ENCODE peak calls at places on chromosome 12, in seven cellular contexts. One of them, this sample, is unnamed.

GRCh38 chr12:40534828-40535227 is 157.4 kb upstream of the CNTN1 start:
- DNase-seq in activated T-cell treated with anti-CD3 and anti-CD28 coated beads for 1 hour: no peak
- DNase-seq in stimulated activated CD8-positive, alpha-beta memory T cell treated with anti-CD3 and anti-CD28 coated beads, Interleukin-15, amount 100 ng/mL, for 24 hours: no peak
- DNase-seq in nephron progenitor cell: no peak
- DNase-seq in HT-29: no peak
- DNase-seq in AML-193: no peak
- DNase-seq in NCI-H748 treated with DMSO at 0.1 percent for 48 hours: no peak
- DNase-seq in this sample: no peak

GRCh38 chr12:92533280-92533890 is 169.4 kb upstream of the PLEKHG7 start:
- DNase-seq in activated T-cell treated with anti-CD3 and anti-CD28 coated beads for 1 hour: no peak
- DNase-seq in stimulated activated CD8-positive, alpha-beta memory T cell treated with anti-CD3 and anti-CD28 coated beads, Interleukin-15, amount 100 ng/mL, for 24 hours: no peak
- DNase-seq in nephron progenitor cell: no peak
- DNase-seq in HT-29: no peak
- DNase-seq in AML-193: no peak
- DNase-seq in NCI-H748 treated with DMSO at 0.1 percent for 48 hours: no peak
- DNase-seq in this sample: no peak

GRCh38 chr12:132476421-132476820 is 13.5 kb upstream of the FBRSL1 start:
- DNase-seq in activated T-cell treated with anti-CD3 and anti-CD28 coated beads for 1 hour: no peak
- DNase-seq in stimulated activated CD8-positive, alpha-beta memory T cell treated with anti-CD3 and anti-CD28 coated beads, Interleukin-15, amount 100 ng/mL, for 24 hours: no peak
- DNase-seq in nephron progenitor cell: no peak
- DNase-seq in HT-29: no peak
- DNase-seq in AML-193: no peak
- DNase-seq in NCI-H748 treated with DMSO at 0.1 percent for 48 hours: no peak
- DNase-seq in this sample: no peak

GRCh38 chr12:99898645-99899044 is 86.1 kb downstream of the ANKS1B start:
- DNase-seq in activated T-cell treated with anti-CD3 and anti-CD28 coated beads for 1 hour: no peak
- DNase-seq in stimulated activated CD8-positive, alpha-beta memory T cell treated with anti-CD3 and anti-CD28 coated beads, Interleukin-15, amount 100 ng/mL, for 24 hours: no peak
- DNase-seq in nephron progenitor cell: no peak
- DNase-seq in HT-29: no peak
- DNase-seq in AML-193: no peak
- DNase-seq in NCI-H748 treated with DMSO at 0.1 percent for 48 hours: no peak
- DNase-seq in this sample: no peak

GRCh38 chr12:65229441-65229840 is 49.0 kb upstream of the MSRB3 start:
- DNase-seq in activated T-cell treated with anti-CD3 and anti-CD28 coated beads for 1 hour: no peak
- DNase-seq in stimulated activated CD8-positive, alpha-beta memory T cell treated with anti-CD3 and anti-CD28 coated beads, Interleukin-15, amount 100 ng/mL, for 24 hours: no peak
- DNase-seq in nephron progenitor cell: no peak
- DNase-seq in HT-29: peak; percentile 25
- DNase-seq in AML-193: no peak
- DNase-seq in NCI-H748 treated with DMSO at 0.1 percent for 48 hours: no peak
- DNase-seq in this sample: no peak

GRCh38 chr12:75735853-75736252 is 224.4 kb upstream of the KRR1 start:
- DNase-seq in activated T-cell treated with anti-CD3 and anti-CD28 coated beads for 1 hour: no peak
- DNase-seq in stimulated activated CD8-positive, alpha-beta memory T cell treated with anti-CD3 and anti-CD28 coated beads, Interleukin-15, amount 100 ng/mL, for 24 hours: no peak
- DNase-seq in nephron progenitor cell: no peak
- DNase-seq in HT-29: no peak
- DNase-seq in AML-193: no peak
- DNase-seq in NCI-H748 treated with DMSO at 0.1 percent for 48 hours: no peak
- DNase-seq in this sample: no peak

GRCh38 chr12:95277139-95277538 is 59.5 kb downstream of the VEZT start:
- DNase-seq in activated T-cell treated with anti-CD3 and anti-CD28 coated beads for 1 hour: no peak
- DNase-seq in stimulated activated CD8-positive, alpha-beta memory T cell treated with anti-CD3 and anti-CD28 coated beads, Interleukin-15, amount 100 ng/mL, for 24 hours: no peak
- DNase-seq in nephron progenitor cell: no peak
- DNase-seq in HT-29: no peak
- DNase-seq in AML-193: no peak
- DNase-seq in NCI-H748 treated with DMSO at 0.1 percent for 48 hours: no peak
- DNase-seq in this sample: no peak

GRCh38 chr12:53695148-53696138 is 19.6 kb upstream of the ATP5MC2 start:
- DNase-seq in activated T-cell treated with anti-CD3 and anti-CD28 coated beads for 1 hour: peak; percentile 17
- DNase-seq in stimulated activated CD8-positive, alpha-beta memory T cell treated with anti-CD3 and anti-CD28 coated beads, Interleukin-15, amount 100 ng/mL, for 24 hours: no peak
- DNase-seq in nephron progenitor cell: peak; percentile 74
- DNase-seq in HT-29: no peak
- DNase-seq in AML-193: no peak
- DNase-seq in NCI-H748 treated with DMSO at 0.1 percent for 48 hours: no peak
- DNase-seq in this sample: peak; percentile 46

GRCh38 chr12:104354167-104354867 is 50.8 kb downstream of the EID3 start:
- DNase-seq in activated T-cell treated with anti-CD3 and anti-CD28 coated beads for 1 hour: no peak
- DNase-seq in stimulated activated CD8-positive, alpha-beta memory T cell treated with anti-CD3 and anti-CD28 coated beads, Interleukin-15, amount 100 ng/mL, for 24 hours: no peak
- DNase-seq in nephron progenitor cell: no peak
- DNase-seq in HT-29: no peak
- DNase-seq in AML-193: no peak
- DNase-seq in NCI-H748 treated with DMSO at 0.1 percent for 48 hours: no peak
- DNase-seq in this sample: no peak

GRCh38 chr12:20370001-20370381 is 1.7 kb downstream of the PDE3A start:
- DNase-seq in activated T-cell treated with anti-CD3 and anti-CD28 coated beads for 1 hour: no peak
- DNase-seq in stimulated activated CD8-positive, alpha-beta memory T cell treated with anti-CD3 and anti-CD28 coated beads, Interleukin-15, amount 100 ng/mL, for 24 hours: no peak
- DNase-seq in nephron progenitor cell: no peak
- DNase-seq in HT-29: no peak
- DNase-seq in AML-193: no peak
- DNase-seq in NCI-H748 treated with DMSO at 0.1 percent for 48 hours: no peak
- DNase-seq in this sample: no peak

GRCh38 chr12:55736780-55737580 is 5.9 kb upstream of the GDF11 start:
- DNase-seq in activated T-cell treated with anti-CD3 and anti-CD28 coated beads for 1 hour: peak; percentile 36
- DNase-seq in stimulated activated CD8-positive, alpha-beta memory T cell treated with anti-CD3 and anti-CD28 coated beads, Interleukin-15, amount 100 ng/mL, for 24 hours: no peak
- DNase-seq in nephron progenitor cell: peak; percentile 74
- DNase-seq in HT-29: peak; percentile 93
- DNase-seq in AML-193: peak; percentile 51
- DNase-seq in NCI-H748 treated with DMSO at 0.1 percent for 48 hours: peak; percentile 68
- DNase-seq in this sample: peak; percentile 51

GRCh38 chr12:12534975-12535374 is 27.7 kb downstream of the DUSP16 start:
- DNase-seq in activated T-cell treated with anti-CD3 and anti-CD28 coated beads for 1 hour: no peak
- DNase-seq in stimulated activated CD8-positive, alpha-beta memory T cell treated with anti-CD3 and anti-CD28 coated beads, Interleukin-15, amount 100 ng/mL, for 24 hours: no peak
- DNase-seq in nephron progenitor cell: no peak
- DNase-seq in HT-29: no peak
- DNase-seq in AML-193: no peak
- DNase-seq in NCI-H748 treated with DMSO at 0.1 percent for 48 hours: no peak
- DNase-seq in this sample: no peak

GRCh38 chr12:14065094-14065493 is 83.7 kb upstream of the GRIN2B start:
- DNase-seq in activated T-cell treated with anti-CD3 and anti-CD28 coated beads for 1 hour: no peak
- DNase-seq in stimulated activated CD8-positive, alpha-beta memory T cell treated with anti-CD3 and anti-CD28 coated beads, Interleukin-15, amount 100 ng/mL, for 24 hours: no peak
- DNase-seq in nephron progenitor cell: no peak
- DNase-seq in HT-29: no peak
- DNase-seq in AML-193: no peak
- DNase-seq in NCI-H748 treated with DMSO at 0.1 percent for 48 hours: no peak
- DNase-seq in this sample: no peak

GRCh38 chr12:101925352-101925751 is 48.0 kb downstream of the DRAM1 start:
- DNase-seq in activated T-cell treated with anti-CD3 and anti-CD28 coated beads for 1 hour: no peak
- DNase-seq in stimulated activated CD8-positive, alpha-beta memory T cell treated with anti-CD3 and anti-CD28 coated beads, Interleukin-15, amount 100 ng/mL, for 24 hours: no peak
- DNase-seq in nephron progenitor cell: no peak
- DNase-seq in HT-29: no peak
- DNase-seq in AML-193: peak; percentile 82
- DNase-seq in NCI-H748 treated with DMSO at 0.1 percent for 48 hours: no peak
- DNase-seq in this sample: no peak